ENCODE peak calls at places on chromosomes 12 and 14, in four cellular contexts. Z is AG10803; G is CD4-positive, alpha-beta T cell; X is GM06990. C is an unnamed sample.

GRCh38 chr14:66038214-66038977 is 447.8 kb upstream of the CCDC196 start:
- DNase-seq in X (no peak), G (no peak), Z (peak), C (no peak)

GRCh38 chr12:122138616-122139015 is 35.4 kb downstream of the IL31 start:
- DNase-seq in G (no peak), X (no peak), Z (no peak), C (no peak)

GRCh38 chr14:54893151-54893760 is 9.4 kb downstream of the GCH1 start:
- DNase-seq in Z (peak), G (no peak), X (peak), C (peak)

GRCh38 chr12:49038291-49038955 is 19.8 kb upstream of the PRKAG1 start:
- DNase-seq in X (no peak), Z (no peak), G (no peak), C (no peak)

GRCh38 chr12:52821071-52821730 is 7.3 kb upstream of the KRT4 start:
- DNase-seq in Z (no peak), G (no peak), X (no peak), C (no peak)

GRCh38 chr12:55931780-55932545 is 1.0 kb downstream of the DGKA start:
- DNase-seq in G (no peak), Z (peak), X (no peak), C (peak)

GRCh38 chr12:104522985-104523719 is 66.4 kb downstream of the CHST11 start:
- DNase-seq in Z (peak), X (no peak), G (no peak), C (no peak)

GRCh38 chr14:25237845-25238244 is 187.9 kb upstream of the STXBP6 start:
- DNase-seq in G (no peak), X (no peak), Z (no peak), C (no peak)

GRCh38 chr12:6056406-6057211 is 67.9 kb downstream of the VWF start:
- DNase-seq in Z (no peak), G (no peak), X (no peak), C (no peak)

GRCh38 chr12:124007810-124008570 is 35.0 kb downstream of the ZNF664 start:
- DNase-seq in Z (peak), X (no peak), G (no peak), C (no peak)

GRCh38 chr12:51403744-51404143 is 12.5 kb upstream of the GALNT6 start:
- DNase-seq in G (no peak), Z (no peak), X (no peak), C (no peak)

GRCh38 chr14:104475802-104476201 is 103.8 kb upstream of the C14orf180 start:
- DNase-seq in Z (no peak), G (no peak), X (no peak), C (no peak)

GRCh38 chr14:49892301-49892635 is 614 bp upstream of the ARF6 start:
- DNase-seq in G (peak), X (no peak), Z (peak), C (peak)

GRCh38 chr12:43277630-43278267 is 274.3 kb downstream of the ADAMTS20 start:
- DNase-seq in G (no peak), Z (no peak), X (no peak), C (no peak)

GRCh38 chr14:61116369-61116768 is 135.3 kb downstream of the SLC38A6 start:
- DNase-seq in G (no peak), Z (no peak), X (no peak), C (no peak)

GRCh38 chr12:13602217-13602616 is 379.2 kb downstream of the GRIN2B start:
- DNase-seq in Z (no peak), X (no peak), G (no peak), C (no peak)

GRCh38 chr14:68727315-68728078 is 65.4 kb downstream of the ZFP36L1 start:
- DNase-seq in Z (no peak), G (no peak), X (no peak), C (no peak)

GRCh38 chr12:82627799-82628198 is 58.9 kb upstream of the TMTC2 start:
- DNase-seq in X (no peak), G (no peak), Z (peak), C (peak)

GRCh38 chr14:77052281-77053044 is 24.0 kb upstream of the IRF2BPL start:
- DNase-seq in Z (no peak), X (no peak), G (no peak), C (peak)

GRCh38 chr12:105235299-105235746 is 651 bp downstream of the APPL2 start:
- DNase-seq in Z (no peak), G (no peak), X (no peak), C (no peak)

GRCh38 chr12:46071769-46072624 is 81.6 kb upstream of the SCAF11 start:
- DNase-seq in G (peak), Z (peak), X (peak), C (peak)

GRCh38 chr14:54211562-54212308 is 185.1 kb upstream of the CDKN3 start:
- DNase-seq in X (no peak), Z (peak), G (no peak), C (no peak)

GRCh38 chr12:42396473-42397259 is 70.7 kb downstream of the PPHLN1 start:
- DNase-seq in X (no peak), Z (no peak), G (no peak), C (no peak)

GRCh38 chr14:51369814-51370213 is 129.8 kb downstream of the TMX1 start:
- DNase-seq in G (no peak), Z (no peak), X (no peak), C (peak)

GRCh38 chr14:95038521-95039250 is 118.6 kb downstream of the DICER1 start:
- DNase-seq in Z (no peak), G (no peak), X (no peak), C (peak)

GRCh38 chr14:24514209-24514608 is 6.1 kb upstream of the CMA1 start:
- DNase-seq in G (no peak), X (no peak), Z (no peak), C (no peak)

GRCh38 chr12:80778005-80778541 is 61.4 kb downstream of the MYF5 start:
- DNase-seq in X (peak), Z (peak), G (no peak), C (peak)

GRCh38 chr14:69922198-69922597 is 43.0 kb downstream of the SMOC1 start:
- DNase-seq in Z (no peak), X (no peak), G (no peak), C (no peak)

GRCh38 chr14:68739701-68740100 is 53.2 kb downstream of the ZFP36L1 start:
- DNase-seq in X (no peak), G (no peak), Z (no peak), C (no peak)

GRCh38 chr12:53752192-53752601 is 418 bp upstream of the CISTR start:
- DNase-seq in Z (no peak), X (no peak), G (no peak), C (no peak)

GRCh38 chr12:30219047-30219446 is 435.3 kb upstream of the TMTC1 start:
- DNase-seq in Z (no peak), X (no peak), G (no peak), C (no peak)

GRCh38 chr14:65177551-65177950 is 75.2 kb upstream of the MAX start:
- DNase-seq in G (no peak), X (no peak), Z (no peak), C (no peak)

GRCh38 chr14:79278286-79278797 is 933.0 kb downstream of the DIO2 start:
- DNase-seq in Z (no peak), G (no peak), X (no peak), C (no peak)

GRCh38 chr14:79281244-79282199 is 929.8 kb downstream of the DIO2 start:
- DNase-seq in X (no peak), G (no peak), Z (no peak), C (no peak)

GRCh38 chr14:79280400-79280670 is 931.0 kb downstream of the DIO2 start:
- DNase-seq in X (no peak), G (no peak), Z (no peak), C (no peak)

GRCh38 chr14:79279645-79280399 is 931.5 kb downstream of the DIO2 start:
- DNase-seq in Z (no peak), X (no peak), G (no peak), C (no peak)

GRCh38 chr14:79278798-79279644 is 932.3 kb downstream of the DIO2 start:
- DNase-seq in G (no peak), Z (peak), X (peak), C (peak)
- TF ChIP-seq CTCF in G (no peak), Z (no peak), X (no peak), C (no peak)

GRCh38 chr12:113726254-113726819 is 239.8 kb downstream of the RBM19 start:
- DNase-seq in G (no peak), X (no peak), Z (no peak), C (no peak)

GRCh38 chr12:113725557-113725876 is 240.6 kb downstream of the RBM19 start:
- DNase-seq in G (no peak), Z (no peak), X (no peak), C (no peak)

GRCh38 chr12:113724703-113725556 is 241.2 kb downstream of the RBM19 start:
- DNase-seq in G (no peak), Z (no peak), X (no peak), C (no peak)

GRCh38 chr12:113722747-113723146 is 243.4 kb downstream of the RBM19 start:
- DNase-seq in Z (no peak), X (no peak), G (no peak), C (no peak)

DNA sequence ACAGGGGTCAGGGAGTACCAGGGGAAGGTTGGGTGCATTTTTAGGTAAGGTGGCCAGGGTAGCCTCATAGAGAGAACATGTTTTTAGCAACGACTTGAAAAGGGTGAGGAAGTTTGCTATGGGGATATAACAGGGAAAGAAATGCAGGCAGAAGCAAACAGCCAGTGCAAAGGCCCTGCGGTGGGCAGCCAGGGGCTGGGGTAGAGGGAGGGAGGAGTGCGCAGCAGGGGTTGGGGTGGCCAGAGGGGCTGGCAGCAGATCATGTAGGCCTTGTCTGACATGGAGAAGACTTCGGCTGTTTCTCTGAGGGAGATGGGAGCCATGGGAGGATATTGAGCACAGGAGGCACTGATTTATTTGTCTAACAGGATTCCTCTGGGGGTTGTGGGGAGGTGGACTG is 242.5 kb downstream of the RBM19 start:
- DNase-seq in Z (no peak), X (no peak), G (no peak), C (no peak)
- TF ChIP-seq CTCF in Z (no peak), X (no peak), G (no peak), C (no peak)

DNA sequence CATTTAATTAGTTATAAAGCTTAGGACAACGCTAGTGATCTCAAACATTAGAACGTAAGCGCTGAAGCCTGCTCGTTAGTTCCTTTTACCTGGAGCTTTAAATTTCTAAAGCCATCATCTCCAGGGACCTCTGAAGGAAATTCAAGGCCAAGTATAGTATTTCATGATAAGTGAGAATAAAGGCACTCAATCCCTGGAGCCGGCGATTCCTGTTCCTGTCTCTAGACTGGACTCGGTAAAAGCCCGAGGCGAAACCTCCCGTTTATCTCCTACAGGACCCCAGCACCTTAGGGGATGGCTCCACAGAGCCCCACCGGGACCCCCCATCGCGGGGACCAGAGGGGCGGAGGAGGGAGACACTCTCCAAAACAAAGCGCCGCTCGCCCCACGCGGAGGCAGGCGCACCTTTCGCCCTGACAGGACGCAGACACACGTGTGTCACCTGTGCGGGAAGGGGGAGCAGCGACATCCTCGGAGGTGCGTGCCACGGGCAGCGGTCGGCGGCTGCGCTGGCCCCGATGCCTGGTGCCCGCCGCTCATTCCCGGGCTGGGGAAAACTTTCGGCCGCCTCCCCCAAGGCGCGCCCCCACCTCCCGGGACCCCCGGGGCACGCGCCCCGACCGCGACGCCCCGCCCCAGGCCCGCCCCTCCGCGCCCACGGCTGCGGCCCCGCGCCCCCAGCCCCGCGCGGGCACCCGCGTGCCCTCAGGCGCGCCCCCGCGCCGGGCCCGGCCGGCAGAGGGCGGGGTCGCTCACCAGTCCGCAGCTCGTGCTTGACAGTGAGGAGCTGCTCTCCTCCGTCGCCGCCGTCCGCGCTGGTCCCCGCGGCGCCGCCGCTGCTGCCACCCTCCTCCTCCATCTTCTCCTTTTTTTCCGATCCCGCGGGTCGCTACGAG is 617 bp downstream of the RPS6KA5 start:
- DNase-seq in X (peak), G (peak), Z (no peak), C (peak)
- TF ChIP-seq CTCF in X (no peak), G (no peak), Z (no peak), C (peak)

GRCh38 chr14:21723431-21724045 is 49.9 kb upstream of the OR4E1 start:
- DNase-seq in Z (no peak), X (no peak), G (no peak), C (peak)
- TF ChIP-seq CTCF in Z (no peak), X (peak), G (peak), C (no peak)

GRCh38 chr12:57476162-57476992 is 3.3 kb downstream of the ARHGAP9 start:
- DNase-seq in X (no peak), Z (no peak), G (peak), C (peak)
- TF ChIP-seq CTCF in X (peak), Z (no peak), G (peak), C (peak)

GRCh38 chr14:56422703-56423213 is 156.8 kb upstream of the TMEM260 start:
- DNase-seq in X (no peak), G (no peak), Z (peak), C (peak)
- TF ChIP-seq CTCF in X (peak), G (peak), Z (peak), C (peak)

GRCh38 chr14:35046048-35046750 is at the start of gene FAM177A1:
- DNase-seq in X (peak), Z (peak), G (peak), C (peak)
- TF ChIP-seq CTCF in X (no peak), Z (no peak), G (no peak), C (no peak)